ENCODE peak calls at places on chromosome 6, in four cellular contexts. M is activated CD8-positive, alpha-beta memory T cell treated with anti-CD3 and anti-CD28 coated beads for 24 hours; C is foreskin fibroblast; V is AG08395. D is an unnamed sample.

GRCh38 chr6:112149719-112150263 is 62.4 kb downstream of the FAM229B start:
- DNase-seq in M (no peak), C (peak; percentile 86), V (peak; percentile 36), D (no peak)

GRCh38 chr6:139625998-139626975 is 251.8 kb upstream of the CITED2 start:
- DNase-seq in M (no peak), C (peak; percentile 53), V (no peak), D (no peak)

GRCh38 chr6:6746334-6746969 is 157.9 kb downstream of the LY86 start:
- DNase-seq in M (no peak), C (no peak), V (no peak), D (no peak)

GRCh38 chr6:31738048-31738979 is 1.5 kb upstream of the MSH5 start:
- DNase-seq in M (peak; percentile 71), C (peak; percentile 88), V (peak; percentile 81), D (peak; percentile 94)

GRCh38 chr6:154605207-154605877 is 94.9 kb upstream of the CNKSR3 start:
- DNase-seq in M (peak; percentile 58), C (no peak), V (no peak), D (no peak)

GRCh38 chr6:159969204-159969912 is 476 bp downstream of the IGF2R start:
- DNase-seq in M (peak; percentile 79), C (peak; percentile 59), V (peak; percentile 20), D (no peak)

GRCh38 chr6:15763827-15764226 is 101.0 kb upstream of the DTNBP1 start:
- DNase-seq in M (no peak), C (peak; percentile 69), V (peak; percentile 53), D (no peak)

GRCh38 chr6:56699066-56699654 is 56.5 kb upstream of the DST start:
- DNase-seq in M (no peak), C (peak; percentile 53), V (peak; percentile 28), D (no peak)

GRCh38 chr6:63644668-63645326 is 9.2 kb downstream of the PHF3 start:
- DNase-seq in M (no peak), C (no peak), V (peak; percentile 43), D (no peak)

GRCh38 chr6:168412456-168412855 is 28.5 kb upstream of the SMOC2 start:
- DNase-seq in M (no peak), C (no peak), V (no peak), D (no peak)

GRCh38 chr6:138537090-138537489 is 37.8 kb upstream of the NHSL1 start:
- DNase-seq in M (no peak), C (peak; percentile 49), V (peak; percentile 46), D (no peak)

GRCh38 chr6:128725271-128726233 is 157.4 kb upstream of the LAMA2 start:
- DNase-seq in M (no peak), C (peak; percentile 73), V (peak; percentile 43), D (peak; percentile 0)

GRCh38 chr6:26258199-26258977 is 106.6 kb upstream of the BTN3A2 start:
- DNase-seq in M (no peak), C (no peak), V (no peak), D (no peak)

GRCh38 chr6:86070151-86070550 is 427.5 kb upstream of the SYNCRIP start:
- DNase-seq in M (no peak), C (no peak), V (no peak), D (no peak)

GRCh38 chr6:137811121-137811911 is 55.7 kb upstream of the TNFAIP3 start:
- DNase-seq in M (peak; percentile 81), C (peak; percentile 90), V (peak; percentile 77), D (no peak)

GRCh38 chr6:44020148-44020547 is 107.1 kb downstream of the MRPL14 start:
- DNase-seq in M (no peak), C (no peak), V (no peak), D (no peak)

GRCh38 chr6:3876131-3876530 is 27.0 kb downstream of the FAM50B start:
- DNase-seq in M (no peak), C (peak; percentile 72), V (no peak), D (no peak)

GRCh38 chr6:75201901-75202672 is 3.8 kb downstream of the COL12A1 start:
- DNase-seq in M (no peak), C (no peak), V (no peak), D (no peak)

GRCh38 chr6:22575190-22575589 is 5.8 kb downstream of the HDGFL1 start:
- DNase-seq in M (no peak), C (peak; percentile 32), V (peak; percentile 5), D (no peak)

GRCh38 chr6:168249746-168250145 is 69.8 kb downstream of the DACT2 start:
- DNase-seq in M (no peak), C (no peak), V (no peak), D (no peak)

GRCh38 chr6:170000071-170000843 is 248.8 kb downstream of the ERMARD start:
- DNase-seq in M (peak; percentile 28), C (no peak), V (no peak), D (no peak)

GRCh38 chr6:3438190-3439167 is 18.4 kb downstream of the SLC22A23 start:
- DNase-seq in M (no peak), C (peak; percentile 65), V (no peak), D (no peak)

GRCh38 chr6:143399176-143399575 is 51.3 kb downstream of the ADAT2 start:
- DNase-seq in M (no peak), C (no peak), V (no peak), D (no peak)

GRCh38 chr6:30556714-30556963 is 350 bp upstream of the GNL1 start:
- DNase-seq in M (no peak), C (no peak), V (no peak), D (no peak)

GRCh38 chr6:52221302-52221701 is 23.0 kb downstream of the IL17F start:
- DNase-seq in M (no peak), C (no peak), V (no peak), D (no peak)

GRCh38 chr6:25202505-25202904 is 76.7 kb upstream of the CARMIL1 start:
- DNase-seq in M (no peak), C (peak; percentile 69), V (peak; percentile 61), D (peak; percentile 42)

D was measured in LNCaP clone FGC.